ENCODE peak calls at places on chromosome 3, in seven cellular contexts. P is mucosa of gallbladder, M is HT-29, D is A172, O is NCI-H2171 treated with DMSO at 0.1 percent for 48 hours, B is T-cell, K is foreskin fibroblast. Y is an unnamed sample.

GRCh38 chr3:11185564-11186317 is 31.4 kb downstream of the HRH1 start:
- DNase-seq in O (no peak), K (peak), B (no peak), M (peak), P (peak), D (peak), Y (peak)

GRCh38 chr3:180018588-180018987 is 18.1 kb downstream of the PEX5L start:
- DNase-seq in D (no peak), K (no peak), O (no peak), B (no peak), M (no peak), P (no peak), Y (no peak)

GRCh38 chr3:183226333-183226732 is 26.7 kb upstream of the B3GNT5 start:
- DNase-seq in P (no peak), K (no peak), B (no peak), D (no peak), M (no peak), O (no peak), Y (no peak)

GRCh38 chr3:195877767-195878423 is 30.5 kb downstream of the TNK2 start:
- DNase-seq in D (no peak), K (no peak), O (no peak), B (no peak), M (peak), P (no peak), Y (no peak)

GRCh38 chr3:83076041-83076440 is 1314.6 kb upstream of the GBE1 start:
- DNase-seq in B (no peak), D (no peak), O (no peak), P (no peak), K (no peak), M (no peak), Y (no peak)

GRCh38 chr3:72855001-72855400 is 6.8 kb upstream of the SHQ1 start:
- DNase-seq in O (no peak), M (no peak), P (no peak), K (no peak), B (no peak), D (no peak), Y (no peak)

GRCh38 chr3:59873576-59874230 is 823.9 kb upstream of the CFAP20DC start:
- DNase-seq in B (no peak), D (no peak), O (no peak), K (no peak), P (no peak), M (no peak), Y (no peak)

GRCh38 chr3:14148041-14148985 is 23.5 kb downstream of the TMEM43 start:
- DNase-seq in B (no peak), K (no peak), M (peak), P (no peak), D (no peak), O (no peak), Y (no peak)

GRCh38 chr3:19948192-19948591 is 1.3 kb downstream of the RAB5A start:
- DNase-seq in P (no peak), B (no peak), M (no peak), D (no peak), K (no peak), O (no peak), Y (no peak)

GRCh38 chr3:194277547-194278091 is 73.5 kb downstream of the CPN2 start:
- DNase-seq in P (no peak), K (no peak), O (peak), B (no peak), M (no peak), D (peak), Y (no peak)

GRCh38 chr3:188080091-188080490 is 73.9 kb upstream of the LPP start:
- DNase-seq in K (no peak), D (no peak), M (no peak), B (no peak), O (no peak), P (no peak), Y (no peak)

GRCh38 chr3:115186351-115187148 is 39.5 kb upstream of the ZBTB20 start:
- DNase-seq in P (no peak), O (no peak), M (no peak), B (no peak), K (no peak), D (no peak), Y (peak)

GRCh38 chr3:13708301-13708700 is 159.4 kb downstream of the FBLN2 start:
- DNase-seq in P (peak), B (no peak), O (no peak), M (no peak), D (no peak), K (no peak), Y (no peak)

GRCh38 chr3:192408007-192408655 is 319.2 kb downstream of the FGF12 start:
- DNase-seq in P (no peak), O (no peak), D (no peak), K (no peak), B (no peak), M (no peak), Y (no peak)

GRCh38 chr3:25863560-25863959 is 73.7 kb downstream of the OXSM start:
- DNase-seq in P (no peak), M (no peak), K (no peak), D (no peak), B (no peak), O (no peak), Y (no peak)

GRCh38 chr3:104126463-104126862 is 1240.2 kb upstream of the ALCAM start:
- DNase-seq in D (no peak), P (no peak), B (no peak), O (no peak), M (no peak), K (no peak), Y (no peak)

GRCh38 chr3:37955918-37956317 is 34.7 kb upstream of the VILL start:
- DNase-seq in D (no peak), B (no peak), K (no peak), O (no peak), P (no peak), M (no peak), Y (no peak)

GRCh38 chr3:149657796-149658443 is at the start of gene WWTR1:
- DNase-seq in P (peak), M (no peak), K (peak), B (peak), O (no peak), D (peak), Y (peak)